ENCODE peak calls at places on chromosomes 2 and 18, in four cellular contexts. Z, E, U and Y are unnamed samples.

GRCh38 chr2:7989823-7990222 is 692.0 kb upstream of the ID2 start:
- DNase-seq in Z (no peak), E (no peak), U (no peak), Y (no peak)

GRCh38 chr18:11251229-11251890 is 102.0 kb upstream of the PIEZO2 start:
- DNase-seq in Z (no peak), E (no peak), U (no peak), Y (no peak)

GRCh38 chr2:201223089-201224073 is 37.0 kb upstream of the CASP8 start:
- DNase-seq in Z (no peak), E (no peak), U (no peak), Y (no peak)

GRCh38 chr2:230751062-230751461 is 38.4 kb downstream of the CAB39 start:
- DNase-seq in Z (no peak), E (no peak), U (peak), Y (no peak)

GRCh38 chr2:38377501-38378258 is 607 bp upstream of the ATL2 start:
- DNase-seq in Z (peak), E (no peak), U (peak), Y (peak)

GRCh38 chr2:4914551-4914950 is 777.6 kb upstream of the SOX11 start:
- DNase-seq in Z (no peak), E (no peak), U (peak), Y (no peak)

GRCh38 chr2:240567137-240567871 is 980 bp upstream of the RNPEPL1 start:
- DNase-seq in Z (no peak), E (no peak), U (peak), Y (no peak)

GRCh38 chr2:174577967-174578589 is 19.5 kb downstream of the WIPF1 start:
- DNase-seq in Z (no peak), E (no peak), U (peak), Y (no peak)

GRCh38 chr2:207162319-207162718 is 3.4 kb downstream of the KLF7 start:
- DNase-seq in Z (no peak), E (no peak), U (peak), Y (no peak)

GRCh38 chr2:98846041-98846440 is 90.0 kb downstream of the CRACDL start:
- DNase-seq in Z (no peak), E (no peak), U (no peak), Y (no peak)

GRCh38 chr2:217798743-217799552 is 203.8 kb downstream of the TNS1 start:
- DNase-seq in Z (no peak), E (no peak), U (no peak), Y (no peak)

GRCh38 chr2:143070688-143071087 is 58.5 kb upstream of the ARHGAP15 start:
- DNase-seq in Z (no peak), E (no peak), U (no peak), Y (no peak)

GRCh38 chr2:39419282-39420223 is 17.5 kb downstream of the MAP4K3 start:
- DNase-seq in Z (no peak), E (no peak), U (no peak), Y (no peak)

GRCh38 chr2:27638709-27639108 is 9.9 kb downstream of the GPN1 start:
- DNase-seq in Z (no peak), E (no peak), U (no peak), Y (no peak)

GRCh38 chr18:31819106-31819924 is 58.6 kb upstream of the SLC25A52 start:
- DNase-seq in Z (no peak), E (no peak), U (peak), Y (no peak)

GRCh38 chr2:147442766-147443165 is 402.1 kb upstream of the ACVR2A start:
- DNase-seq in Z (no peak), E (no peak), U (no peak), Y (no peak)

GRCh38 chr2:119442850-119443249 is 11.2 kb downstream of the TMEM37 start:
- DNase-seq in Z (no peak), E (no peak), U (no peak), Y (no peak)

GRCh38 chr2:88281302-88282217 is 111.4 kb downstream of the THNSL2 start:
- DNase-seq in Z (no peak), E (no peak), U (no peak), Y (no peak)

GRCh38 chr2:179536185-179536584 is 271.6 kb upstream of the SESTD1 start:
- DNase-seq in Z (no peak), E (no peak), U (no peak), Y (no peak)

GRCh38 chr2:40161986-40162385 is 289.9 kb downstream of the SLC8A1 start:
- DNase-seq in Z (no peak), E (no peak), U (no peak), Y (no peak)

GRCh38 chr18:6406910-6407470 is 7.7 kb downstream of the L3MBTL4 start:
- DNase-seq in Z (no peak), E (no peak), U (no peak), Y (no peak)

GRCh38 chr2:239836021-239836765 is 188.9 kb downstream of the NDUFA10 start:
- DNase-seq in Z (no peak), E (no peak), U (no peak), Y (no peak)

GRCh38 chr18:77009675-77010074 is 122.9 kb downstream of the MBP start:
- DNase-seq in Z (no peak), E (no peak), U (no peak), Y (no peak)

GRCh38 chr2:175698076-175698475 is 304.0 kb downstream of the LNPK start:
- DNase-seq in Z (no peak), E (no peak), U (no peak), Y (no peak)

GRCh38 chr2:101729521-101730190 is 32.1 kb downstream of the MAP4K4 start:
- DNase-seq in Z (no peak), E (no peak), U (no peak), Y (no peak)